ENCODE peak calls at places on chromosome 6, in four cellular contexts. V is effector memory CD8-positive, alpha-beta T cell; R is left kidney; Z is globus pallidus. X is an unnamed sample.

GRCh38 chr6:45710304-45710821 is 305.3 kb downstream of the CLIC5 start:
- DNase-seq in V (no peak), R (no peak), Z (no peak), X (peak; percentile 17)

GRCh38 chr6:33589723-33590530 is 9.9 kb upstream of the BAK1 start:
- DNase-seq in V (no peak), R (peak; percentile 84), Z (no peak), X (peak; percentile 56)

GRCh38 chr6:110524305-110524704 is 47.9 kb upstream of the SLC22A16 start:
- DNase-seq in V (no peak), R (no peak), Z (no peak), X (no peak)

GRCh38 chr6:38567436-38567835 is 72.3 kb downstream of the BTBD9 start:
- DNase-seq in V (no peak), R (peak; percentile 42), Z (peak; percentile 35), X (no peak)

GRCh38 chr6:32607263-32607987 is 17.8 kb upstream of the HLA-DRB1 start:
- DNase-seq in V (no peak), R (no peak), Z (no peak), X (no peak)

GRCh38 chr6:35596448-35597442 is 84.0 kb upstream of the TULP1 start:
- DNase-seq in V (no peak), R (peak; percentile 76), Z (no peak), X (no peak)

GRCh38 chr6:117404548-117404947 is 21.2 kb downstream of the ROS1 start:
- DNase-seq in V (no peak), R (no peak), Z (no peak), X (no peak)

GRCh38 chr6:11208267-11208666 is 24.2 kb downstream of the NEDD9 start:
- DNase-seq in V (no peak), R (no peak), Z (no peak), X (no peak)

GRCh38 chr6:75283907-75284284 is 696 bp downstream of the TMEM30A start:
- DNase-seq in V (no peak), R (no peak), Z (no peak), X (no peak)

GRCh38 chr6:170152989-170153388 is 137.9 kb downstream of the DLL1 start:
- DNase-seq in V (no peak), R (peak; percentile 86), Z (no peak), X (no peak)

GRCh38 chr6:35258336-35258735 is 1.2 kb upstream of the ZNF76 start:
- DNase-seq in V (no peak), R (peak; percentile 18), Z (no peak), X (no peak)

GRCh38 chr6:15412767-15413166 is 166.9 kb downstream of the JARID2 start:
- DNase-seq in V (no peak), R (no peak), Z (no peak), X (no peak)

GRCh38 chr6:26233608-26234420 is 131.2 kb upstream of the BTN3A2 start:
- DNase-seq in V (peak; percentile 65), R (peak; percentile 90), Z (peak; percentile 11), X (no peak)

GRCh38 chr6:162856885-162857284 is 129.1 kb downstream of the PACRG start:
- DNase-seq in V (no peak), R (peak; percentile 95), Z (peak; percentile 98), X (no peak)

GRCh38 chr6:3612341-3613041 is 139.0 kb downstream of the PXDC1 start:
- DNase-seq in V (no peak), R (no peak), Z (no peak), X (no peak)

GRCh38 chr6:43396408-43397149 is 27.1 kb upstream of the ZNF318 start:
- DNase-seq in V (no peak), R (peak; percentile 61), Z (no peak), X (no peak)

GRCh38 chr6:16747232-16748027 is 13.8 kb downstream of the ATXN1 start:
- DNase-seq in V (no peak), R (peak; percentile 70), Z (no peak), X (no peak)

GRCh38 chr6:79005024-79005423 is 73.0 kb downstream of the PHIP start:
- DNase-seq in V (no peak), R (no peak), Z (no peak), X (no peak)

GRCh38 chr6:131547524-131547923 is 25.5 kb upstream of the ARG1 start:
- DNase-seq in V (no peak), R (peak; percentile 50), Z (no peak), X (no peak)

GRCh38 chr6:68756454-68757375 is 121.6 kb downstream of the ADGRB3 start:
- DNase-seq in V (no peak), R (no peak), Z (no peak), X (no peak)

GRCh38 chr6:1479095-1479494 is 89.7 kb downstream of the FOXF2 start:
- DNase-seq in V (no peak), R (no peak), Z (no peak), X (no peak)

GRCh38 chr6:28803337-28803709 is 120.5 kb downstream of the TRIM27 start:
- DNase-seq in V (no peak), R (no peak), Z (no peak), X (no peak)

GRCh38 chr6:21263531-21264287 is 329.8 kb upstream of the SOX4 start:
- DNase-seq in V (no peak), R (peak; percentile 88), Z (no peak), X (no peak)

GRCh38 chr6:12350644-12351173 is 60.5 kb downstream of the EDN1 start:
- DNase-seq in V (no peak), R (no peak), Z (no peak), X (no peak)

GRCh38 chr6:53112404-53112803 is 36.2 kb downstream of the GCM1 start:
- DNase-seq in V (no peak), R (peak; percentile 56), Z (no peak), X (no peak)

X was measured in GOT3.